ENCODE peak calls at places on chromosomes 3 and 15, in five cellular contexts. Y is hepatic stellate cell; H is glutamatergic neuron; M is pulmonary artery endothelial cell; O is stimulated activated CD4-positive, alpha-beta T cell treated with anti-CD3 and anti-CD28 coated beads, Interleukin-15, amount 100 ng/mL, for 24 hours. P is an unnamed sample.

GRCh38 chr3:27653803-27654558 is 68.1 kb downstream of the EOMES start:
- DNase-seq in Y (no peak), M (no peak), H (no peak), O (no peak), P (no peak)

GRCh38 chr3:52293491-52294319 is 6.1 kb downstream of the GLYCTK start:
- DNase-seq in Y (no peak), M (no peak), H (no peak), O (no peak), P (no peak)

GRCh38 chr3:81872566-81872965 is 111.1 kb upstream of the GBE1 start:
- DNase-seq in M (no peak), O (no peak), H (no peak), Y (no peak), P (no peak)

GRCh38 chr15:60568301-60568742 is 89.4 kb upstream of the ICE2 start:
- DNase-seq in Y (no peak), O (no peak), M (no peak), H (no peak), P (no peak)

GRCh38 chr3:24196526-24196925 is 251.4 kb downstream of the NR1D2 start:
- DNase-seq in Y (peak; percentile 18), M (no peak), H (no peak), O (no peak), P (no peak)

GRCh38 chr15:79779739-79780138 is 117.1 kb downstream of the MTHFS start:
- DNase-seq in O (peak; percentile 41), H (no peak), M (no peak), Y (no peak), P (no peak)

GRCh38 chr15:88623061-88623460 is 1.9 kb downstream of the AEN start:
- DNase-seq in Y (peak; percentile 93), M (no peak), H (no peak), O (peak; percentile 82), P (peak; percentile 90)

GRCh38 chr15:91224750-91225380 is 124.8 kb downstream of the SV2B start:
- DNase-seq in Y (peak; percentile 26), O (peak; percentile 2), M (no peak), H (no peak), P (peak; percentile 58)

GRCh38 chr3:196569003-196569516 is 600 bp downstream of the FBXO45 start:
- DNase-seq in H (peak; percentile 55), O (peak; percentile 65), Y (peak; percentile 50), M (no peak), P (peak; percentile 63)

GRCh38 chr3:171115667-171116066 is 89.1 kb upstream of the SLC2A2 start:
- DNase-seq in Y (no peak), O (no peak), H (no peak), M (no peak), P (no peak)

GRCh38 chr15:73927003-73927475 is 777 bp downstream of the LOXL1 start:
- DNase-seq in Y (peak; percentile 63), M (no peak), H (peak; percentile 80), O (peak; percentile 61), P (no peak)

GRCh38 chr3:4741404-4742307 is 237.6 kb upstream of the BHLHE40 start:
- DNase-seq in M (peak; percentile 95), H (no peak), O (peak; percentile 32), Y (peak; percentile 85), P (peak; percentile 99)

GRCh38 chr3:18559323-18559972 is 134.3 kb upstream of the SATB1 start:
- DNase-seq in H (peak; percentile 26), Y (peak; percentile 0), M (no peak), O (peak; percentile 49), P (peak; percentile 3)

GRCh38 chr3:58249358-58250092 is 11.9 kb downstream of the ABHD6 start:
- DNase-seq in Y (no peak), H (no peak), M (no peak), O (no peak), P (peak; percentile 29)

GRCh38 chr15:49468440-49468839 is 45.4 kb downstream of the FGF7 start:
- DNase-seq in H (no peak), M (no peak), Y (no peak), O (no peak), P (no peak)

GRCh38 chr15:43186003-43186353 is 775 bp downstream of the CCNDBP1 start:
- DNase-seq in M (no peak), H (no peak), O (no peak), Y (no peak), P (no peak)

GRCh38 chr3:64267774-64268604 is 42.7 kb upstream of the PRICKLE2 start:
- DNase-seq in O (no peak), M (no peak), Y (peak; percentile 81), H (peak; percentile 48), P (peak; percentile 8)

GRCh38 chr3:58411036-58411435 is 22.6 kb downstream of the PDHB start:
- DNase-seq in H (no peak), O (no peak), M (no peak), Y (no peak), P (no peak)

GRCh38 chr15:41585140-41586047 is 26.4 kb downstream of the TYRO3 start:
- DNase-seq in Y (peak; percentile 59), O (peak; percentile 74), M (no peak), H (peak; percentile 56), P (peak; percentile 54)

GRCh38 chr3:115789480-115789879 is 166.2 kb downstream of the GAP43 start:
- DNase-seq in Y (no peak), O (no peak), M (no peak), H (no peak), P (no peak)

GRCh38 chr3:128875556-128876120 is 3.8 kb upstream of the ACAD9 start:
- DNase-seq in M (no peak), Y (peak; percentile 39), H (peak; percentile 67), O (peak; percentile 77), P (peak; percentile 11)

GRCh38 chr3:10011644-10012043 is 14.6 kb upstream of the FANCD2 start:
- DNase-seq in M (no peak), Y (no peak), O (no peak), H (no peak), P (no peak)

GRCh38 chr3:190697901-190698300 is 164.6 kb downstream of the GMNC start:
- DNase-seq in M (no peak), O (no peak), H (no peak), Y (no peak), P (peak; percentile 11)

GRCh38 chr15:61906961-61907752 is 153.1 kb downstream of the VPS13C start:
- DNase-seq in Y (no peak), O (no peak), H (no peak), M (no peak), P (no peak)

GRCh38 chr15:81296673-81297072 is 27.3 kb downstream of the STARD5 start:
- DNase-seq in H (no peak), O (peak; percentile 80), M (no peak), Y (no peak), P (peak; percentile 43)

GRCh38 chr3:55000546-55000945 is 72.7 kb upstream of the LRTM1 start:
- DNase-seq in Y (peak; percentile 74), H (peak; percentile 52), O (no peak), M (no peak), P (no peak)

GRCh38 chr3:20078194-20078709 is 38.0 kb downstream of the KAT2B start:
- DNase-seq in Y (no peak), H (no peak), O (no peak), M (no peak), P (no peak)

GRCh38 chr3:71724584-71725278 is 471 bp downstream of the EIF4E3 start:
- DNase-seq in H (peak; percentile 70), O (peak; percentile 59), Y (peak; percentile 43), M (no peak), P (peak; percentile 30)

GRCh38 chr3:46909535-46910161 is 32.1 kb downstream of the PTH1R start:
- DNase-seq in Y (peak; percentile 97), H (peak; percentile 93), M (no peak), O (peak; percentile 89), P (peak; percentile 89)

GRCh38 chr15:56821721-56822425 is 88.6 kb upstream of the ZNF280D start:
- DNase-seq in Y (peak; percentile 17), H (peak; percentile 62), O (peak; percentile 46), M (peak; percentile 59), P (peak; percentile 82)

GRCh38 chr3:46344476-46344875 is 9.4 kb upstream of the CCR2 start:
- DNase-seq in Y (no peak), H (no peak), O (no peak), M (no peak), P (no peak)

GRCh38 chr15:48914717-48915116 is 36.8 kb downstream of the EID1 start:
- DNase-seq in H (no peak), O (no peak), Y (no peak), M (no peak), P (no peak)

P was measured in lung microvascular endothelial cell.